ENCODE peak calls at places on chromosomes 4 and X, in six cellular contexts. J is WERI-Rb-1, D is thoracic aorta, K is heart left ventricle, A is dorsolateral prefrontal cortex, O is fibroblast of pulmonary artery. W is an unnamed sample.
A peak's percentile ranks its signal among the peaks of the same experiment; 100 is the strongest.

GRCh38 chr4:24321151-24321550 is 263.2 kb downstream of the DHX15 start:
- DNase-seq in D (no peak), O (no peak), K (no peak), J (no peak), A (no peak), W (no peak)

GRCh38 chr4:77913353-77913752 is 50.7 kb downstream of the MRPL1 start:
- DNase-seq in K (no peak), O (peak; percentile 31), J (no peak), A (no peak), D (no peak), W (no peak)

GRCh38 chrX:3518870-3519269 is 172.4 kb upstream of the MXRA5 start:
- DNase-seq in K (peak; percentile 55), A (no peak), O (peak; percentile 79), J (no peak), D (peak; percentile 22), W (no peak)

GRCh38 chrX:106950381-106950780 is 30.2 kb downstream of the CLDN2 start:
- DNase-seq in D (no peak), K (no peak), J (no peak), A (no peak), O (no peak), W (no peak)

GRCh38 chr4:69760455-69760854 is at the start of gene SULT1B1:
- DNase-seq in A (no peak), J (no peak), K (no peak), O (peak; percentile 81), D (no peak), W (no peak)

GRCh38 chr4:7073526-7074390 is 5.9 kb upstream of the GRPEL1 start:
- DNase-seq in D (no peak), O (peak; percentile 62), K (no peak), J (peak; percentile 70), A (no peak), W (peak; percentile 76)

GRCh38 chrX:1945879-1946278 is 331.0 kb downstream of the ASMT start:
- DNase-seq in J (no peak), A (no peak), O (no peak), D (no peak), K (no peak), W (no peak)

GRCh38 chr4:68655764-68656444 is 14.5 kb downstream of the UGT2B15 start:
- DNase-seq in D (no peak), A (no peak), K (no peak), J (no peak), O (no peak), W (no peak)

GRCh38 chrX:50100188-50100587 is 100.6 kb downstream of the AKAP4 start:
- DNase-seq in K (no peak), D (no peak), A (no peak), J (no peak), O (no peak), W (peak; percentile 8)

DNA sequence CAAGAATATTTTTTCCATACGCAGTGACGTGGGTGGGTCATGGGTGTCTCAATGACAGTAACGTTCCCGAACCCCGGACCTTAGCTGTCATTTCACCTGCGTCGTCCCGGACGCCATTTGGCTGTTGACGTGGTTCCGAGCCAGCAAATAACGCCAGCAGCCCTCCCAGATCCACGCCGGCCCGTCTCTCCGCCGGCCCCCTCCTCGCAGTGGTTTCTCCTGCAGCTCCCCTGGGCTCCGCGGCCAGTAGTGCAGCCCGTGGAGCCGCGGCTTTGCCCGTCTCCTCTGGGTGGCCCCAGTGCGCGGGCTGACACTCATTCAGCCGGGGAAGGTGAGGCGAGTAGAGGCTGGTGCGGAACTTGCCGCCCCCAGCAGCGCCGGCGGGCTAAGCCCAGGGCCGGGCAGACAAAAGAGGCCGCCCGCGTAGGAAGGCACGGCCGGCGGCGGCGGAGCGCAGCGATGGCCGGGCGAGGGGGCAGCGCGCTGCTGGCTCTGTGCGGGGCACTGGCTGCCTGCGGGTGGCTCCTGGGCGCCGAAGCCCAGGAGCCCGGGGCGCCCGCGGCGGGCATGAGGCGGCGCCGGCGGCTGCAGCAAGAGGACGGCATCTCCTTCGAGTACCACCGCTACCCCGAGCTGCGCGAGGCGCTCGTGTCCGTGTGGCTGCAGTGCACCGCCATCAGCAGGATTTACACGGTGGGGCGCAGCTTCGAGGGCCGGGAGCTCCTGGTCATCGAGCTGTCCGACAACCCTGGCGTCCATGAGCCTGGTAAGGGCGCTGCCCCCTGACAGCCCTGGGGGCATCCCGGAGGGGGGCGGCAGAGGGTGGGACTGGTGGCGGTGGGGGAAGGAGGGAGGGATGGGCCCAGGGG is at the start of gene CPE:
- DNase-seq in A (peak; percentile 66), O (peak; percentile 76), K (peak; percentile 67), D (peak; percentile 29), J (peak; percentile 93), W (peak; percentile 88)
- TF ChIP-seq CTCF in A (peak; percentile 34), O (peak; percentile 48), K (peak; percentile 48), D (peak; percentile 76), J (peak; percentile 63), W (peak; percentile 35)

GRCh38 chr4:1368421-1369090 is 21.5 kb downstream of the UVSSA start:
- DNase-seq in A (no peak), J (no peak), D (no peak), K (no peak), O (no peak), W (peak; percentile 48)
- TF ChIP-seq CTCF in A (no peak), J (peak; percentile 67), D (no peak), K (no peak), O (no peak), W (no peak)

GRCh38 chrX:17009856-17010650 is 63.6 kb downstream of the REPS2 start:
- DNase-seq in O (no peak), D (no peak), J (no peak), K (no peak), A (no peak), W (no peak)

GRCh38 chrX:17005712-17006372 is 59.4 kb downstream of the REPS2 start:
- DNase-seq in K (no peak), D (no peak), J (no peak), A (no peak), O (peak; percentile 56), W (no peak)

GRCh38 chrX:17007134-17007768 is 60.8 kb downstream of the REPS2 start:
- DNase-seq in J (peak; percentile 62), K (peak; percentile 15), D (no peak), O (no peak), A (no peak), W (peak; percentile 24)
- TF ChIP-seq CTCF in J (peak; percentile 69), K (no peak), D (peak; percentile 25), O (no peak), A (peak; percentile 43), W (peak; percentile 31)

GRCh38 chrX:9730078-9730477 is 35.6 kb downstream of the GPR143 start:
- DNase-seq in O (no peak), K (no peak), J (no peak), A (no peak), D (no peak), W (no peak)

GRCh38 chrX:9729161-9729885 is 36.3 kb downstream of the GPR143 start:
- DNase-seq in J (no peak), K (no peak), O (peak; percentile 8), D (no peak), A (no peak), W (no peak)

GRCh38 chrX:9728271-9728670 is 37.4 kb downstream of the GPR143 start:
- DNase-seq in J (no peak), O (no peak), K (no peak), A (no peak), D (no peak), W (no peak)

DNA sequence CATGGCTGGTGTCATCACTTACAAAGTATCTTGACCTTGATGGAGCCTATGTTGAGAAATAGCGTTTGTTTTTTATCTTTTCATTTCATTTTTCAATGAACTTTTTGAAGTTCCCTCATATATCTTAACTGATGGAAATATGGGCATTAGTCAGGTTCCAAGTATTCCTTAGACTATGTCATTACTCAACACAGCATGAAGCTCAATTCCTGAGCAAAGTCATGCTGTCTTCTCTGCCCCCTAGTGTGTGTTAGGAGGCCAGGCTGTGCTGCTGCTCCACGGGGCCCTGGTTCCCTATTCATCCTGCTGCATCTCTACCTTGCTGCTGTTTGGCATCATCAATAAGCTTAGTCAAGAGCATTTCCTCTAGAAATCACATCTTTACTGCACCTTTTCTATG is 40.9 kb downstream of the GPR143 start:
- DNase-seq in A (no peak), J (no peak), K (no peak), O (peak; percentile 42), D (no peak), W (no peak)
- TF ChIP-seq CTCF in A (no peak), J (no peak), K (no peak), O (peak; percentile 19), D (no peak), W (no peak)

GRCh38 chr4:152374606-152375285 is 161.1 kb downstream of the FBXW7 start:
- DNase-seq in O (no peak), A (no peak), J (no peak), K (no peak), D (no peak), W (no peak)

GRCh38 chr4:152369203-152369902 is 166.5 kb downstream of the FBXW7 start:
- DNase-seq in D (no peak), O (no peak), K (no peak), A (no peak), J (no peak), W (no peak)

GRCh38 chr4:152372444-152372843 is 163.4 kb downstream of the FBXW7 start:
- DNase-seq in A (no peak), K (no peak), O (no peak), J (no peak), D (no peak), W (no peak)

GRCh38 chr4:152374153-152374552 is 161.7 kb downstream of the FBXW7 start:
- DNase-seq in D (no peak), O (no peak), K (no peak), A (no peak), J (no peak), W (no peak)

DNA sequence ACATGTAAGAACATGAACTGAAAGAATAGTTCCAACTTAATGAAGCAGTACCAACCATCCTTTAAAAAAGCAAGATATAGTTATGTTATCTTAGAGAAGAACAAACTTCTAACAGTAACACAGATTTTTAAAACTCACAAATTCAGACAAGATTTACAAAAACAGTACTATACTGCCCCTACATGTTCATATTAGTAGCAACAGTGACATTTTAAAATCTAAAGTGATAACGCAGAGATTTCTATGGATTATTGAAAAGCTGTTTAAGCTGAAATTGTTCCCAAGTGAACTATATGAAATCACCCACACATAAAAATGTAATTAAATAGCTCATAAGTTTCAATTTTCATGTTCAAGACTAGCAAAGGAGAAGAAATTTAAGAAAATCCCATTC is 166.0 kb downstream of the FBXW7 start:
- DNase-seq in A (no peak), D (no peak), J (no peak), K (no peak), O (no peak), W (no peak)
- TF ChIP-seq CTCF in A (peak; percentile 67), D (no peak), J (no peak), K (no peak), O (peak; percentile 37), W (no peak)

GRCh38 chr4:63459329-63459728 is 949.9 kb downstream of the TECRL start:
- DNase-seq in K (no peak), A (no peak), J (no peak), O (no peak), D (no peak), W (no peak)

GRCh38 chr4:63460075-63460474 is 949.2 kb downstream of the TECRL start:
- DNase-seq in A (no peak), J (no peak), D (no peak), O (no peak), K (no peak), W (no peak)

GRCh38 chr4:63464393-63464792 is 944.9 kb downstream of the TECRL start:
- DNase-seq in A (no peak), D (no peak), K (no peak), J (no peak), O (no peak), W (no peak)
- TF ChIP-seq CTCF in A (no peak), D (no peak), K (no peak), J (no peak), O (no peak), W (no peak)

GRCh38 chrX:155819525-155819924 is 61.6 kb upstream of the VAMP7 start:
- DNase-seq in A (no peak), K (no peak), D (no peak), O (no peak), J (no peak), W (no peak)

GRCh38 chrX:155819966-155820491 is 61.1 kb upstream of the VAMP7 start:
- DNase-seq in D (no peak), A (no peak), J (peak; percentile 84), O (peak; percentile 89), K (peak; percentile 66), W (peak; percentile 55)
- TF ChIP-seq CTCF in D (peak; percentile 44), A (peak; percentile 58), J (peak; percentile 87), O (peak; percentile 64), K (peak; percentile 53), W (peak; percentile 56)